ENCODE peak calls at places on chromosomes 12 and 14, in four cellular contexts. X, W, I and U are unnamed samples.
A peak's percentile ranks its signal among the peaks of the same experiment; 100 is the strongest.

GRCh38 chr12:70719672-70720420 is 82.6 kb upstream of the PTPRB start:
- DNase-seq in W (peak; percentile 65), I (peak; percentile 36), X (peak; percentile 80), U (peak; percentile 67)

GRCh38 chr14:58072288-58073071 is 79.5 kb downstream of the ARMH4 start:
- DNase-seq in X (peak; percentile 77), I (peak; percentile 74), W (peak; percentile 75), U (peak; percentile 60)

GRCh38 chr12:111759991-111760390 is 6.7 kb upstream of the ALDH2 start:
- DNase-seq in W (no peak), X (no peak), I (no peak), U (no peak)

GRCh38 chr14:69547701-69548348 is 26.8 kb downstream of the CCDC177 start:
- DNase-seq in W (peak; percentile 63), I (no peak), X (peak; percentile 87), U (peak; percentile 66)

GRCh38 chr14:93957333-93957710 is 19.0 kb downstream of the ASB2 start:
- DNase-seq in I (no peak), X (no peak), W (no peak), U (no peak)

GRCh38 chr12:27595231-27595642 is 71.2 kb downstream of the PPFIBP1 start:
- DNase-seq in I (peak; percentile 89), X (peak; percentile 82), W (no peak), U (no peak)

GRCh38 chr12:65811968-65812700 is 12.1 kb upstream of the HMGA2 start:
- DNase-seq in W (no peak), I (no peak), X (no peak), U (no peak)

GRCh38 chr12:112439769-112440168 is 21.0 kb downstream of the PTPN11 start:
- DNase-seq in I (no peak), X (no peak), W (no peak), U (no peak)

GRCh38 chr14:80522936-80523335 is 311.6 kb upstream of the DIO2 start:
- DNase-seq in W (no peak), X (no peak), I (peak; percentile 33), U (no peak)

GRCh38 chr12:92365333-92365732 is 219.7 kb upstream of the BTG1 start:
- DNase-seq in X (no peak), I (no peak), W (no peak), U (no peak)

GRCh38 chr12:43893670-43894069 is 57.8 kb downstream of the TMEM117 start:
- DNase-seq in I (peak; percentile 85), W (no peak), X (no peak), U (no peak)

GRCh38 chr14:49769581-49770211 is 1.7 kb downstream of the KLHDC2 start:
- DNase-seq in W (no peak), I (no peak), X (no peak), U (no peak)

GRCh38 chr12:24993756-24994155 is 44.9 kb upstream of the BCAT1 start:
- DNase-seq in W (no peak), X (peak; percentile 57), I (no peak), U (no peak)

GRCh38 chr14:67241416-67242362 is at the start of gene PALS1:
- DNase-seq in W (peak; percentile 78), I (peak; percentile 88), X (no peak), U (no peak)

GRCh38 chr12:124094733-124095132 is 121.7 kb downstream of the ZNF664 start:
- DNase-seq in I (no peak), W (no peak), X (no peak), U (no peak)

GRCh38 chr12:78118036-78118435 is 287.3 kb downstream of the NAV3 start:
- DNase-seq in X (peak; percentile 61), I (no peak), W (peak; percentile 8), U (no peak)

GRCh38 chr12:88784166-88784565 is 203.9 kb upstream of the KITLG start:
- DNase-seq in I (no peak), X (no peak), W (no peak), U (no peak)

GRCh38 chr12:68951652-68952051 is 18.7 kb upstream of the CPM start:
- DNase-seq in I (no peak), W (no peak), X (no peak), U (no peak)

GRCh38 chr12:59389968-59390576 is 205.8 kb upstream of the SLC16A7 start:
- DNase-seq in W (no peak), X (peak; percentile 9), I (no peak), U (no peak)

GRCh38 chr14:24131549-24131966 is 1.1 kb downstream of the FITM1 start:
- DNase-seq in W (peak; percentile 51), I (no peak), X (no peak), U (no peak)

GRCh38 chr14:23863836-23864235 is 89.7 kb upstream of the DHRS4 start:
- DNase-seq in W (no peak), I (no peak), X (no peak), U (no peak)

GRCh38 chr14:66070542-66071319 is 415.4 kb upstream of the CCDC196 start:
- DNase-seq in I (no peak), X (peak; percentile 78), W (peak; percentile 73), U (peak; percentile 70)

GRCh38 chr12:57837779-57838562 is 8.6 kb downstream of the CTDSP2 start:
- DNase-seq in W (peak; percentile 55), I (peak; percentile 78), X (peak; percentile 61), U (no peak)

GRCh38 chr14:66468778-66469367 is 17.3 kb upstream of the CCDC196 start:
- DNase-seq in W (no peak), X (no peak), I (no peak), U (no peak)

DNA sequence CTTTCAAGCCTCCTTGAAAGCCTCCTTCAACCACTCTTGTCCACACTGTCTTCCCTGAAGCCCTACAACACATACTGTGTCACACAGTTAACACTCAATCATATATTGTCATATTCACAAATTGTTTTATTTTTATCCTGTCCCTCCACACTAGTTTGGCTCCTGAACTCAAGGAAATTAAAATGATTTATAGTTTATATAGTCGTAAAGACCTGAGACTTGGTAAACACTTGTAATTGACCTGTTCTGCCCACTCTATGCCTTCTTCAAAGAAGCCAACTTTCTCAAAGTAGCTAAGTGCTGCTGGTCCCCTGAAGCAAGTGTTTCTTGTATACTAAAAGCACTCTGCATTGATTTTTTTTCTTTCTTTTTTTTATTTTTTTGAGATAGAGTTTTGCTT is 15.6 kb upstream of the NEK9 start:
- DNase-seq in I (no peak), X (no peak), W (no peak), U (no peak)
- H3K4me1 ChIP-seq in I (peaks cover 3% of the 10 kb centered on the region), X (peaks cover 6% of the 10 kb centered on the region), W (no peaks in the 10 kb centered on the region), U (no peaks in the 10 kb centered on the region)

GRCh38 chr12:3838065-3838464 is 35.1 kb downstream of the PARP11 start:
- DNase-seq in X (no peak), W (no peak), I (no peak), U (no peak)

GRCh38 chr12:3834774-3835173 is 38.4 kb downstream of the PARP11 start:
- DNase-seq in I (no peak), X (no peak), W (no peak), U (no peak)

GRCh38 chr12:3836641-3837040 is 36.6 kb downstream of the PARP11 start:
- DNase-seq in X (no peak), W (no peak), I (no peak), U (no peak)

GRCh38 chr12:3835914-3836313 is 37.3 kb downstream of the PARP11 start:
- DNase-seq in X (no peak), I (no peak), W (no peak), U (no peak)

GRCh38 chr12:3837049-3837448 is 36.1 kb downstream of the PARP11 start:
- DNase-seq in X (peak; percentile 29), W (peak; percentile 5), I (no peak), U (no peak)
- TF ChIP-seq CTCF in X (peak; percentile 25), W (no peak), I (no peak), U (no peak)

DNA sequence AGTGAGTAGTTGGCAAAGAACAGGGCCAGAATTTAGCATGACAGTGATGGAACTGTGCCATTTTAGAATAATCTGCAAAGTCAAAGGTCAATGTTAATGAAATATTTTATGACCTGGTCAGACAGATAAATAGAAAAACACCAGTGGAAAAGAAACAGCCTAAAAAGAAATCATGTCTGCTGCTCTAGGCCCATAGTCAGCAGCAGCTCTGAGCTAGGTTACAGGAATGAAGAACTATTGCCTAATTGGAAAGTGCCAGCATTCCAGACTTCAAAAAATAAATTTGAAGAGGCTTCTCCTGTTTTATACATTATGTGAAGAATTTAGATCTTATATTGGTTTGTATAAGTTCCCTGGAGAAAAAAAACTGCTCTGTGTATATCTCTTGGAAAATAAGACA is 9.8 kb downstream of the NPC2 start:
- DNase-seq in W (no peak), I (peak; percentile 42), X (no peak), U (no peak)
- H3K4me1 ChIP-seq in W (peaks cover 14% of the 10 kb centered on the region), I (peaks cover 6% of the 10 kb centered on the region), X (peaks cover 6% of the 10 kb centered on the region), U (no peaks in the 10 kb centered on the region)

DNA sequence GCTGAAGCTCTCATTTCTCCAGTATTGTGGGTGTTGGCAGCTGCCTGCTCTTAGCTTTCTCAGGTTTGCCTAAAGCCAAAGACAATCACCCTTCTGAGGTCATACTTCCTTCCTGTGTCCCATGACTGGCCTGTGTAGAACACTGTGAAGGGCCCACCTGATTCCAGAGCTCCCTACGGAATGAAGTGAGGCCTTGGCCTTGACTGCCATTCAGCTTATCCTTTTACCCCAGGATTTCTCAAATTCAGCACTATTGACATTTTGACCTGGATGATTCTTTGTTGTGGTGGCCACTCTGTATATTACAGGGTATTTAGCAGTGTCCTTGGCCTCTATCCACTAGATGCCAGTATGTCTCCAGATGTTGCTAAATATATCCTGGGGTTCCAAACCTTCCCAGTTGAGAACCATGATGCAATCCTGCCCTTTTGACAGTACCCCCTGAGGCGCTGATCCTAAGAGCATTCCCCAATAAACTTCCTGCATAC is 112.3 kb upstream of the KRR1 start:
- DNase-seq in W (peak; percentile 45), X (no peak), I (peak; percentile 33), U (peak; percentile 44)
- TF ChIP-seq CTCF in W (peak; percentile 35), X (no peak), I (peak; percentile 40), U (peak; percentile 73)

GRCh38 chr12:6784292-6784691 is 5.0 kb upstream of the CD4 start:
- DNase-seq in W (no peak), I (no peak), X (no peak), U (no peak)
- H3K4me1 ChIP-seq in W (peaks cover 11% of the 10 kb centered on the region), I (peaks cover 4% of the 10 kb centered on the region), X (peaks cover 40% of the 10 kb centered on the region), U (no peaks in the 10 kb centered on the region)

DNA sequence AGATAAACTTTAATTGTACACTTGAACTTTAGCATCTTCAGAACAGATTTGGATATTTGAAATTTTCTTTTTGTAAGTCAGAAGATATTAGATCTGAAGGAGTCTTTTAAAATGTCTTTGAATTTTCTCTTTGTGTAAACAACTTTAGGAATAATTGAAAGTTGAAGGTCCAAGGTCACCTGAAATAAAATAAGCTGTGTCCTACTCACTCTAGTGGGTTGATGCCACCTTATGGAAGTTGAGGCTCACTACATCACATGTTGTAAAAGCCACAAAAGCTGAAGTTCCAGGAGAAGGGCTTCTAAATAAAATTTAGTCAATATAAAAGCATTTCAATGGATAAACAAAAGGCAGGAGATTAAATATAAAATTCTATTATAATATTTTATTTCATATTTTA is 122.0 kb upstream of the ATXN7L3B start:
- DNase-seq in X (peak; percentile 39), I (peak; percentile 17), W (peak; percentile 42), U (no peak)
- TF ChIP-seq CTCF in X (peak; percentile 66), I (peak; percentile 36), W (peak; percentile 49), U (peak; percentile 59)

GRCh38 chr12:23128462-23128861 is 503.5 kb downstream of the ETNK1 start:
- DNase-seq in X (no peak), I (no peak), W (no peak), U (no peak)
- H3K4me1 ChIP-seq in X (peaks cover 6% of the 10 kb centered on the region), I (no peaks in the 10 kb centered on the region), W (no peaks in the 10 kb centered on the region), U (peaks cover 17% of the 10 kb centered on the region)